ENCODE peak calls at places on chromosomes 6 and 20, in ten cellular contexts. One of them, this sample, is unnamed.

GRCh38 chr20:48295445-48295903 is 510.2 kb upstream of the SULF2 start:
- DNase-seq in uterus: peak
- DNase-seq in transverse colon: no peak
- DNase-seq in endothelial cell of umbilical vein: peak
- DNase-seq in ovary: peak
- DNase-seq in breast epithelium: no peak
- DNase-seq in heart left ventricle: no peak
- DNase-seq in IMR-90: peak
- DNase-seq in right lobe of liver: no peak
- DNase-seq in Peyer's patch: no peak
- DNase-seq in this sample: peak

GRCh38 chr6:141956046-141956761 is 176.5 kb upstream of the GJE1 start:
- DNase-seq in uterus: peak
- DNase-seq in transverse colon: no peak
- DNase-seq in endothelial cell of umbilical vein: peak
- DNase-seq in ovary: no peak
- DNase-seq in breast epithelium: no peak
- DNase-seq in heart left ventricle: peak
- DNase-seq in IMR-90: peak
- DNase-seq in right lobe of liver: no peak
- DNase-seq in Peyer's patch: no peak
- DNase-seq in this sample: peak

GRCh38 chr6:50442531-50443040 is 270.7 kb upstream of the TFAP2D start:
- DNase-seq in uterus: no peak
- DNase-seq in transverse colon: no peak
- DNase-seq in endothelial cell of umbilical vein: no peak
- DNase-seq in ovary: no peak
- DNase-seq in breast epithelium: no peak
- DNase-seq in heart left ventricle: no peak
- DNase-seq in IMR-90: no peak
- DNase-seq in right lobe of liver: no peak
- DNase-seq in Peyer's patch: no peak
- DNase-seq in this sample: no peak

GRCh38 chr6:46217671-46218131 is 46.9 kb upstream of the ENPP5 start:
- DNase-seq in uterus: no peak
- DNase-seq in transverse colon: no peak
- DNase-seq in endothelial cell of umbilical vein: no peak
- DNase-seq in ovary: no peak
- DNase-seq in breast epithelium: no peak
- DNase-seq in heart left ventricle: no peak
- DNase-seq in IMR-90: no peak
- DNase-seq in right lobe of liver: no peak
- DNase-seq in Peyer's patch: no peak
- DNase-seq in this sample: no peak

GRCh38 chr6:74505391-74505790 is 700.5 kb downstream of the COL12A1 start:
- DNase-seq in uterus: no peak
- DNase-seq in transverse colon: no peak
- DNase-seq in endothelial cell of umbilical vein: no peak
- DNase-seq in ovary: no peak
- DNase-seq in breast epithelium: no peak
- DNase-seq in heart left ventricle: no peak
- DNase-seq in IMR-90: no peak
- DNase-seq in right lobe of liver: no peak
- DNase-seq in Peyer's patch: no peak
- DNase-seq in this sample: no peak

GRCh38 chr6:115969207-115969929 is 91.3 kb downstream of the FRK start:
- DNase-seq in uterus: no peak
- DNase-seq in transverse colon: no peak
- DNase-seq in endothelial cell of umbilical vein: no peak
- DNase-seq in ovary: no peak
- DNase-seq in breast epithelium: no peak
- DNase-seq in heart left ventricle: peak
- DNase-seq in IMR-90: no peak
- DNase-seq in right lobe of liver: no peak
- DNase-seq in Peyer's patch: no peak
- DNase-seq in this sample: no peak

GRCh38 chr6:117156701-117157100 is 108.7 kb upstream of the VGLL2 start:
- DNase-seq in uterus: no peak
- DNase-seq in transverse colon: no peak
- DNase-seq in endothelial cell of umbilical vein: no peak
- DNase-seq in ovary: no peak
- DNase-seq in breast epithelium: no peak
- DNase-seq in heart left ventricle: no peak
- DNase-seq in IMR-90: no peak
- DNase-seq in right lobe of liver: no peak
- DNase-seq in Peyer's patch: no peak
- DNase-seq in this sample: no peak

GRCh38 chr20:37417146-37417856 is 71.4 kb downstream of the SRC start:
- DNase-seq in uterus: no peak
- DNase-seq in transverse colon: no peak
- DNase-seq in endothelial cell of umbilical vein: no peak
- DNase-seq in ovary: no peak
- DNase-seq in breast epithelium: no peak
- DNase-seq in heart left ventricle: no peak
- DNase-seq in IMR-90: no peak
- DNase-seq in right lobe of liver: no peak
- DNase-seq in Peyer's patch: no peak
- DNase-seq in this sample: no peak

GRCh38 chr6:15622045-15622750 is 40.6 kb downstream of the DTNBP1 start:
- DNase-seq in uterus: no peak
- DNase-seq in transverse colon: no peak
- DNase-seq in endothelial cell of umbilical vein: no peak
- DNase-seq in ovary: no peak
- DNase-seq in breast epithelium: no peak
- DNase-seq in heart left ventricle: no peak
- DNase-seq in IMR-90: peak
- DNase-seq in right lobe of liver: no peak
- DNase-seq in Peyer's patch: no peak
- DNase-seq in this sample: no peak

GRCh38 chr6:154637392-154637791 is 95.8 kb upstream of the SCAF8 start:
- DNase-seq in uterus: no peak
- DNase-seq in transverse colon: no peak
- DNase-seq in endothelial cell of umbilical vein: no peak
- DNase-seq in ovary: no peak
- DNase-seq in breast epithelium: no peak
- DNase-seq in heart left ventricle: no peak
- DNase-seq in IMR-90: no peak
- DNase-seq in right lobe of liver: no peak
- DNase-seq in Peyer's patch: no peak
- DNase-seq in this sample: no peak

GRCh38 chr6:38517005-38517404 is 122.7 kb downstream of the BTBD9 start:
- DNase-seq in uterus: no peak
- DNase-seq in transverse colon: no peak
- DNase-seq in endothelial cell of umbilical vein: no peak
- DNase-seq in ovary: no peak
- DNase-seq in breast epithelium: no peak
- DNase-seq in heart left ventricle: no peak
- DNase-seq in IMR-90: peak
- DNase-seq in right lobe of liver: no peak
- DNase-seq in Peyer's patch: no peak
- DNase-seq in this sample: no peak

GRCh38 chr6:41707565-41708200 is 27.7 kb downstream of the TFEB start:
- DNase-seq in uterus: no peak
- DNase-seq in transverse colon: no peak
- DNase-seq in endothelial cell of umbilical vein: no peak
- DNase-seq in ovary: no peak
- DNase-seq in breast epithelium: no peak
- DNase-seq in heart left ventricle: peak
- DNase-seq in IMR-90: no peak
- DNase-seq in right lobe of liver: peak
- DNase-seq in Peyer's patch: no peak
- DNase-seq in this sample: no peak

GRCh38 chr6:84707161-84707560 is 57.2 kb downstream of the TBX18 start:
- DNase-seq in uterus: no peak
- DNase-seq in transverse colon: no peak
- DNase-seq in endothelial cell of umbilical vein: no peak
- DNase-seq in ovary: no peak
- DNase-seq in breast epithelium: no peak
- DNase-seq in heart left ventricle: no peak
- DNase-seq in IMR-90: no peak
- DNase-seq in right lobe of liver: no peak
- DNase-seq in Peyer's patch: no peak
- DNase-seq in this sample: no peak

GRCh38 chr20:36008461-36009035 is 40.2 kb downstream of the CNBD2 start:
- DNase-seq in uterus: no peak
- DNase-seq in transverse colon: no peak
- DNase-seq in endothelial cell of umbilical vein: no peak
- DNase-seq in ovary: no peak
- DNase-seq in breast epithelium: no peak
- DNase-seq in heart left ventricle: no peak
- DNase-seq in IMR-90: no peak
- DNase-seq in right lobe of liver: no peak
- DNase-seq in Peyer's patch: no peak
- DNase-seq in this sample: no peak

GRCh38 chr6:24709014-24709711 is 9.8 kb downstream of the C6orf62 start:
- DNase-seq in uterus: no peak
- DNase-seq in transverse colon: no peak
- DNase-seq in endothelial cell of umbilical vein: no peak
- DNase-seq in ovary: no peak
- DNase-seq in breast epithelium: no peak
- DNase-seq in heart left ventricle: no peak
- DNase-seq in IMR-90: no peak
- DNase-seq in right lobe of liver: no peak
- DNase-seq in Peyer's patch: no peak
- DNase-seq in this sample: no peak
- TF ChIP-seq POLR2A in uterus: no peak
- TF ChIP-seq POLR2A in transverse colon: no peak
- TF ChIP-seq POLR2A in endothelial cell of umbilical vein: no peak
- TF ChIP-seq POLR2A in ovary: no peak
- TF ChIP-seq POLR2A in breast epithelium: no peak
- TF ChIP-seq POLR2A in heart left ventricle: no peak
- TF ChIP-seq POLR2A in IMR-90: no peak
- TF ChIP-seq POLR2A in right lobe of liver: no peak
- TF ChIP-seq POLR2A in Peyer's patch: no peak
- TF ChIP-seq POLR2A in this sample: no peak

GRCh38 chr6:63319911-63320310 is at the start of gene LGSN:
- DNase-seq in uterus: no peak
- DNase-seq in transverse colon: no peak
- DNase-seq in endothelial cell of umbilical vein: no peak
- DNase-seq in ovary: no peak
- DNase-seq in breast epithelium: no peak
- DNase-seq in heart left ventricle: no peak
- DNase-seq in IMR-90: no peak
- DNase-seq in right lobe of liver: no peak
- DNase-seq in Peyer's patch: no peak
- DNase-seq in this sample: no peak

GRCh38 chr6:63316113-63316512 is 3.7 kb downstream of the LGSN start:
- DNase-seq in uterus: no peak
- DNase-seq in transverse colon: no peak
- DNase-seq in endothelial cell of umbilical vein: no peak
- DNase-seq in ovary: no peak
- DNase-seq in breast epithelium: no peak
- DNase-seq in heart left ventricle: no peak
- DNase-seq in IMR-90: no peak
- DNase-seq in right lobe of liver: no peak
- DNase-seq in Peyer's patch: no peak
- DNase-seq in this sample: no peak

DNA sequence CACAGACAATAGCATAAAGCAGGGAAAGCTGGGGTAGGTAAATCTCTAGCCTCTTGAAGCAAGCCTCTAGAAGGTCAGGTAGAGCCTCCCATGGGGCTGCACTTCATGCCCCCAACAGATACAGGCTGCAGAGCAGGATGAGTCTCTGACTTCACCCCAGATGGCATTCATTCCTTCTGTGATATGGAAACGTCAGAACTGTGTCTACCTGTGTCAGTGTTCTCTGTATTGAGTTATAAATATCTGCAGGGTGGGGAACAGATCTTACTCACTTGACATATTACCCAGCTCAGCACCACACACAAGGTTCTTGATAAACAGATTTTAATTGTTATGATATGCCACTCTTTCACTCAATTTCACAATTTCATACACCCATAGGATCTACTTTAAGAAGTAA is 2.1 kb downstream of the LGSN start:
- DNase-seq in uterus: no peak
- DNase-seq in transverse colon: no peak
- DNase-seq in endothelial cell of umbilical vein: no peak
- DNase-seq in ovary: no peak
- DNase-seq in breast epithelium: no peak
- DNase-seq in heart left ventricle: no peak
- DNase-seq in IMR-90: no peak
- DNase-seq in right lobe of liver: no peak
- DNase-seq in Peyer's patch: no peak
- DNase-seq in this sample: no peak
- TF ChIP-seq POLR2A in uterus: no peak
- TF ChIP-seq POLR2A in transverse colon: no peak
- TF ChIP-seq POLR2A in endothelial cell of umbilical vein: no peak
- TF ChIP-seq POLR2A in ovary: no peak
- TF ChIP-seq POLR2A in breast epithelium: no peak
- TF ChIP-seq POLR2A in heart left ventricle: no peak
- TF ChIP-seq POLR2A in IMR-90: no peak
- TF ChIP-seq POLR2A in right lobe of liver: no peak
- TF ChIP-seq POLR2A in Peyer's patch: no peak
- TF ChIP-seq POLR2A in this sample: no peak

GRCh38 chr6:105993769-105994521 is 92.2 kb upstream of the PRDM1 start:
- DNase-seq in uterus: peak
- DNase-seq in transverse colon: peak
- DNase-seq in endothelial cell of umbilical vein: peak
- DNase-seq in ovary: peak
- DNase-seq in breast epithelium: no peak
- DNase-seq in heart left ventricle: peak
- DNase-seq in IMR-90: peak
- DNase-seq in right lobe of liver: peak
- DNase-seq in Peyer's patch: peak
- DNase-seq in this sample: no peak
- TF ChIP-seq POLR2A in uterus: no peak
- TF ChIP-seq POLR2A in transverse colon: peak
- TF ChIP-seq POLR2A in endothelial cell of umbilical vein: no peak
- TF ChIP-seq POLR2A in ovary: peak
- TF ChIP-seq POLR2A in breast epithelium: no peak
- TF ChIP-seq POLR2A in heart left ventricle: no peak
- TF ChIP-seq POLR2A in IMR-90: peak
- TF ChIP-seq POLR2A in right lobe of liver: no peak
- TF ChIP-seq POLR2A in Peyer's patch: peak
- TF ChIP-seq POLR2A in this sample: no peak

DNA sequence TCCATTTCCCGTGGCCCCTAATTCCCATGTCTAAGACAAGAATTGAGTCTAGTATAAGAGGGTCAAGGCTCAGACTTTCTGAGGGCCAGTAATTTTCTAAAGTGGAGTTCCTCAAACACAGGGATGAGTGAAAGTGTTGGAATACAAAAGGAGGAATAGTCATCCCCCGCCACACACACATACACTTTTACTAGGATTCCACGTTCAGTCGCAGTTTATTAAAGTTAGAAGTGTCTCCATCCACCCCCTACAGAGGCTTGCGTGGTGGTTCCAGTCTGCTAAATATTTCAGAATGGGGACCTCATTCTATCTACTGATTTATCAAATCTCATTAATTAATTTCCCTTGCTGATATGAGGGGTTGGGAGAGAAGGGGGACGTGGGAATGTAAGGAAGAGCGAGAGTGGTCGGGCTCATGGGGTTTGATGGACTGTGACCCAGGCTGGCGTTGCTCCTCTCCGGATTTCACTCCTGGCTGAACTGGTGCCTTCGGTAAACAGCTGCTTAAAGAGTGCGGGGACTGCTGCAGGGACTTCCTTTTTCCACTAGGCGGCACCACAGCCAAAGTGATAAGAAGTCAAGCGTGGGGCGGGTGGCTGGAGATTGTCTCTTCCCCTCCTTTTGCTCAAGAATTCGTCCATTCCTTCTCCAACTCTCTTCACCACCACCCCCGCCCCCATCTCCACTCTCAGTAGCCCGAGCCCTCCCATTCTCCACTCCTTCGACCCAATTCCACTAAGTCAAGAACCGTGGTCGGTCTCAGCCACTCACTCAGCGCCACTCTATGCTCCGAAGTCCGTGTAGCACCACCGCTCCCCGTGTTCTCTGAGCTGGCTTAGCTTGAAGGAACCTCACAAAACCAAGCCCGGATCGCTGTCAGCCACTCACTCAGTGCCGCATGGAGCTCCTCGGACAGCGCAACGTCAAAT is 9.9 kb downstream of the TRIM31 start:
- DNase-seq in uterus: peak
- DNase-seq in transverse colon: peak
- DNase-seq in endothelial cell of umbilical vein: peak
- DNase-seq in ovary: peak
- DNase-seq in breast epithelium: peak
- DNase-seq in heart left ventricle: peak
- DNase-seq in IMR-90: peak
- DNase-seq in right lobe of liver: peak
- DNase-seq in Peyer's patch: peak
- DNase-seq in this sample: peak
- TF ChIP-seq POLR2A in uterus: peak
- TF ChIP-seq POLR2A in transverse colon: peak
- TF ChIP-seq POLR2A in endothelial cell of umbilical vein: no peak
- TF ChIP-seq POLR2A in ovary: no peak
- TF ChIP-seq POLR2A in breast epithelium: no peak
- TF ChIP-seq POLR2A in heart left ventricle: peak
- TF ChIP-seq POLR2A in IMR-90: peak
- TF ChIP-seq POLR2A in right lobe of liver: no peak
- TF ChIP-seq POLR2A in Peyer's patch: peak
- TF ChIP-seq POLR2A in this sample: no peak

This sample was measured in H54.